ENCODE peak calls at places on chromosomes 1 and 21, in five cellular contexts. One of them, this sample, is unnamed.

GRCh38 chr1:245079021-245079609 is 75.7 kb upstream of the KIF26B start:
- DNase-seq in A549: peak
- DNase-seq in stomach: no peak
- DNase-seq in heart left ventricle: no peak
- DNase-seq in suprapubic skin: no peak
- DNase-seq in this sample: no peak

GRCh38 chr1:107198581-107198980 is 57.7 kb downstream of the NTNG1 start:
- DNase-seq in A549: no peak
- DNase-seq in suprapubic skin: no peak
- DNase-seq in stomach: no peak
- DNase-seq in heart left ventricle: no peak
- DNase-seq in this sample: no peak

GRCh38 chr1:193473932-193474331 is 287.5 kb upstream of the B3GALT2 start:
- DNase-seq in stomach: no peak
- DNase-seq in heart left ventricle: no peak
- DNase-seq in suprapubic skin: no peak
- DNase-seq in A549: no peak
- DNase-seq in this sample: no peak

GRCh38 chr1:10841059-10841458 is 44.6 kb upstream of the CASZ1 start:
- DNase-seq in heart left ventricle: no peak
- DNase-seq in A549: no peak
- DNase-seq in stomach: no peak
- DNase-seq in suprapubic skin: no peak
- DNase-seq in this sample: no peak

GRCh38 chr1:220371324-220371723 is 99.1 kb upstream of the RAB3GAP2 start:
- DNase-seq in heart left ventricle: no peak
- DNase-seq in A549: no peak
- DNase-seq in suprapubic skin: no peak
- DNase-seq in stomach: no peak
- DNase-seq in this sample: no peak

GRCh38 chr1:191519519-191519918 is 638.7 kb upstream of the RGS18 start:
- DNase-seq in heart left ventricle: no peak
- DNase-seq in suprapubic skin: no peak
- DNase-seq in A549: no peak
- DNase-seq in stomach: no peak
- DNase-seq in this sample: no peak

GRCh38 chr21:45406801-45407628 is 2.0 kb downstream of the COL18A1 start:
- DNase-seq in A549: no peak
- DNase-seq in stomach: no peak
- DNase-seq in suprapubic skin: no peak
- DNase-seq in heart left ventricle: peak
- DNase-seq in this sample: no peak

GRCh38 chr1:96376846-96377245 is 344.7 kb upstream of the PTBP2 start:
- DNase-seq in heart left ventricle: no peak
- DNase-seq in suprapubic skin: no peak
- DNase-seq in A549: no peak
- DNase-seq in stomach: no peak
- DNase-seq in this sample: no peak

GRCh38 chr1:26848947-26849774 is 13.8 kb upstream of the SFN start:
- DNase-seq in stomach: peak
- DNase-seq in suprapubic skin: no peak
- DNase-seq in heart left ventricle: no peak
- DNase-seq in A549: peak
- DNase-seq in this sample: no peak

GRCh38 chr1:154759793-154760192 is 110.3 kb downstream of the KCNN3 start:
- DNase-seq in suprapubic skin: no peak
- DNase-seq in stomach: peak
- DNase-seq in heart left ventricle: no peak
- DNase-seq in A549: no peak
- DNase-seq in this sample: no peak

GRCh38 chr1:167305705-167306277 is 85.1 kb downstream of the POU2F1 start:
- DNase-seq in A549: no peak
- DNase-seq in heart left ventricle: no peak
- DNase-seq in suprapubic skin: no peak
- DNase-seq in stomach: no peak
- DNase-seq in this sample: no peak

GRCh38 chr1:173506437-173506836 is 29.3 kb downstream of the PRDX6 start:
- DNase-seq in stomach: peak
- DNase-seq in suprapubic skin: no peak
- DNase-seq in A549: peak
- DNase-seq in heart left ventricle: no peak
- DNase-seq in this sample: no peak

GRCh38 chr1:201714542-201715276 is 114.2 kb upstream of the IPO9 start:
- DNase-seq in suprapubic skin: peak
- DNase-seq in A549: peak
- DNase-seq in stomach: peak
- DNase-seq in heart left ventricle: peak
- DNase-seq in this sample: peak

GRCh38 chr1:81804320-81804719 is 3.6 kb downstream of the ADGRL2 start:
- DNase-seq in heart left ventricle: no peak
- DNase-seq in suprapubic skin: no peak
- DNase-seq in stomach: no peak
- DNase-seq in A549: no peak
- DNase-seq in this sample: no peak

GRCh38 chr1:23698466-23698865 is 6.9 kb downstream of the RPL11 start:
- DNase-seq in heart left ventricle: no peak
- DNase-seq in suprapubic skin: no peak
- DNase-seq in stomach: no peak
- DNase-seq in A549: no peak
- DNase-seq in this sample: no peak

GRCh38 chr1:21217812-21218596 is 41.3 kb upstream of the EIF4G3 start:
- DNase-seq in heart left ventricle: no peak
- DNase-seq in suprapubic skin: no peak
- DNase-seq in stomach: peak
- DNase-seq in A549: peak
- DNase-seq in this sample: no peak

GRCh38 chr1:177020861-177021589 is 143.5 kb downstream of the ASTN1 start:
- DNase-seq in suprapubic skin: no peak
- DNase-seq in stomach: no peak
- DNase-seq in heart left ventricle: no peak
- DNase-seq in A549: no peak
- DNase-seq in this sample: no peak

GRCh38 chr1:188937965-188938551 is 1539.6 kb downstream of the BRINP3 start:
- DNase-seq in stomach: no peak
- DNase-seq in suprapubic skin: no peak
- DNase-seq in heart left ventricle: no peak
- DNase-seq in A549: no peak
- DNase-seq in this sample: no peak

GRCh38 chr1:183272390-183272801 is 86.3 kb downstream of the LAMC2 start:
- DNase-seq in stomach: no peak
- DNase-seq in suprapubic skin: no peak
- DNase-seq in heart left ventricle: no peak
- DNase-seq in A549: peak
- DNase-seq in this sample: no peak

GRCh38 chr1:168190284-168190884 is 11.6 kb downstream of the TIPRL start:
- DNase-seq in heart left ventricle: no peak
- DNase-seq in A549: no peak
- DNase-seq in stomach: no peak
- DNase-seq in suprapubic skin: no peak
- DNase-seq in this sample: no peak

GRCh38 chr1:243917177-243917862 is 67.3 kb upstream of the AKT3 start:
- DNase-seq in A549: peak
- DNase-seq in suprapubic skin: no peak
- DNase-seq in stomach: no peak
- DNase-seq in heart left ventricle: no peak
- DNase-seq in this sample: no peak

DNA sequence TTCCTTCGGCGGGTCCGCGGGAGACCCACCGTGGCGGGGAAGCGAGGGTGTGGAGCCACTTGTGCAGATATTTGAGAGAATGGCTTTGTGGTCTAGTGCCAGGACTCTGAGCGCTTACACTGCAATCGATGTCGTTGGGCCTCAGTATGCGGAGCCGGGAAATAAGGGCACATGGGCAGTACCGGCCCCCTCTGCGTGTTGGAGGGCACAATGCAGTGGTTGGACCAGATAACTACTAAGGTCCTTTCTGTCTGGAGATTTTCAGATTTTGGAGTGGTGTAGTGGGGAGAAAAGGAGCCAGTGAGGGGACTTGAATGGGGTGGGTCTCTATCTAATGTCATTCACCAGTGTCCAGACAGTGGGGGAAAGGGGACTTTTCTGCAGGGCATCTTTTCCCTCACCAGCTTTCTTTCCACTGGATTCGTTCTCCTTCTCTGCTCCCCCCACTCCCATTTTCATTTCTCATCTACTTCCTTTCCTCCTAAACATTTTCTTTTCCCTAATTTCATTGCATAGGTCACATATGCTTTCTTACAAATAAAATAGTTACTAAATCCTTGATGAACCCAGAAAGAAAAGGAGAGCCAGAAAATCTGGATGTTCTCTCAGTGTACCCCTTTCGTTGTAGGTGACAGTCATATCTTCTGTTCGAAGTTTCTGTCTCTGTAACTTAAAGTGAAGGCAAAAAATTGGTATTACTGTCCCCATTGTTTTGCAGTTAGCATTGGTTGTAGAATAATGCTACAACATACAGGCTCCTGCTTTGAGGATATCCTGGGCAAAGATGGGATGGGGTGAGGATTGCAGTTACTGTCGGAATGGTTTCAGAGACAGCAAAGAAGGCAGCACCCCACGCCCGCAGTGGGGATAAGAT is 1.4 kb downstream of the ATF3 start:
- DNase-seq in suprapubic skin: no peak
- DNase-seq in stomach: no peak
- DNase-seq in heart left ventricle: no peak
- DNase-seq in A549: no peak
- DNase-seq in this sample: no peak
- TF ChIP-seq POLR2A in suprapubic skin: no peak
- TF ChIP-seq POLR2A in stomach: no peak
- TF ChIP-seq POLR2A in heart left ventricle: no peak
- TF ChIP-seq POLR2A in A549: no peak
- TF ChIP-seq POLR2A in this sample: no peak

GRCh38 chr1:43946244-43947060 is at the start of gene IPO13:
- DNase-seq in heart left ventricle: peak
- DNase-seq in suprapubic skin: peak
- DNase-seq in A549: peak
- DNase-seq in stomach: peak
- DNase-seq in this sample: peak
- TF ChIP-seq POLR2A in heart left ventricle: no peak
- TF ChIP-seq POLR2A in suprapubic skin: peak
- TF ChIP-seq POLR2A in A549: peak
- TF ChIP-seq POLR2A in stomach: no peak
- TF ChIP-seq POLR2A in this sample: peak

GRCh38 chr1:147172168-147173016 is at the start of gene PRKAB2:
- DNase-seq in suprapubic skin: peak
- DNase-seq in stomach: peak
- DNase-seq in A549: peak
- DNase-seq in heart left ventricle: peak
- DNase-seq in this sample: peak
- TF ChIP-seq POLR2A in suprapubic skin: peak
- TF ChIP-seq POLR2A in stomach: peak
- TF ChIP-seq POLR2A in A549: peak
- TF ChIP-seq POLR2A in heart left ventricle: peak
- TF ChIP-seq POLR2A in this sample: peak

GRCh38 chr1:45545019-45545493 is 5.6 kb upstream of the AKR1A1 start:
- DNase-seq in stomach: no peak
- DNase-seq in A549: no peak
- DNase-seq in suprapubic skin: no peak
- DNase-seq in heart left ventricle: no peak
- DNase-seq in this sample: no peak

GRCh38 chr1:45544530-45544929 is 6.1 kb upstream of the AKR1A1 start:
- DNase-seq in stomach: no peak
- DNase-seq in suprapubic skin: no peak
- DNase-seq in A549: no peak
- DNase-seq in heart left ventricle: no peak
- DNase-seq in this sample: no peak

GRCh38 chr1:45545553-45546310 is 4.9 kb upstream of the AKR1A1 start:
- DNase-seq in stomach: no peak
- DNase-seq in A549: no peak
- DNase-seq in suprapubic skin: no peak
- DNase-seq in heart left ventricle: no peak
- DNase-seq in this sample: no peak

GRCh38 chr1:45543599-45544417 is 6.8 kb upstream of the AKR1A1 start:
- DNase-seq in A549: no peak
- DNase-seq in heart left ventricle: peak
- DNase-seq in stomach: peak
- DNase-seq in suprapubic skin: peak
- DNase-seq in this sample: peak

GRCh38 chr1:45542591-45542990 is 8.0 kb upstream of the AKR1A1 start:
- DNase-seq in suprapubic skin: no peak
- DNase-seq in A549: no peak
- DNase-seq in stomach: peak
- DNase-seq in heart left ventricle: no peak
- DNase-seq in this sample: no peak
- TF ChIP-seq POLR2A in suprapubic skin: no peak
- TF ChIP-seq POLR2A in A549: no peak
- TF ChIP-seq POLR2A in stomach: no peak
- TF ChIP-seq POLR2A in heart left ventricle: no peak
- TF ChIP-seq POLR2A in this sample: no peak

This sample was measured in esophagus squamous epithelium.